ENCODE peak calls at places on chromosomes 12 and 14, in six cellular contexts. N, T, P, B, U and Q are unnamed samples.

GRCh38 chr14:84225243-84225642 is 1304.7 kb upstream of the FLRT2 start:
- DNase-seq in N (no peak), T (no peak), P (no peak), B (no peak), U (peak), Q (no peak)

GRCh38 chr14:60116181-60116580 is 24.5 kb downstream of the PCNX4 start:
- DNase-seq in N (no peak), T (no peak), P (no peak), B (no peak), U (no peak), Q (no peak)

GRCh38 chr14:35287481-35288013 is 4.6 kb upstream of the PSMA6 start:
- DNase-seq in N (no peak), T (no peak), P (no peak), B (no peak), U (peak), Q (peak)

GRCh38 chr12:52716061-52716460 is 12.7 kb upstream of the KRT77 start:
- DNase-seq in N (no peak), T (no peak), P (no peak), B (no peak), U (no peak), Q (no peak)

GRCh38 chr14:72352012-72352411 is 419.8 kb downstream of the RGS6 start:
- DNase-seq in N (no peak), T (no peak), P (no peak), B (no peak), U (no peak), Q (no peak)

GRCh38 chr14:50714452-50715073 is 46.5 kb upstream of the SAV1 start:
- DNase-seq in N (no peak), T (no peak), P (no peak), B (no peak), U (peak), Q (no peak)

GRCh38 chr12:129067482-129067881 is 214.2 kb downstream of the GLT1D1 start:
- DNase-seq in N (no peak), T (no peak), P (peak), B (no peak), U (no peak), Q (no peak)

GRCh38 chr14:69050235-69051184 is 71.4 kb upstream of the ACTN1 start:
- DNase-seq in N (no peak), T (no peak), P (no peak), B (no peak), U (no peak), Q (no peak)

GRCh38 chr14:92728781-92729364 is 19.6 kb downstream of the LGMN start:
- DNase-seq in N (peak), T (peak), P (no peak), B (no peak), U (peak), Q (peak)

GRCh38 chr12:109951751-109952150 is 44.4 kb downstream of the GIT2 start:
- DNase-seq in N (peak), T (no peak), P (peak), B (no peak), U (peak), Q (no peak)

GRCh38 chr14:31596691-31597090 is 35.5 kb downstream of the NUBPL start:
- DNase-seq in N (no peak), T (no peak), P (no peak), B (no peak), U (no peak), Q (no peak)

DNA sequence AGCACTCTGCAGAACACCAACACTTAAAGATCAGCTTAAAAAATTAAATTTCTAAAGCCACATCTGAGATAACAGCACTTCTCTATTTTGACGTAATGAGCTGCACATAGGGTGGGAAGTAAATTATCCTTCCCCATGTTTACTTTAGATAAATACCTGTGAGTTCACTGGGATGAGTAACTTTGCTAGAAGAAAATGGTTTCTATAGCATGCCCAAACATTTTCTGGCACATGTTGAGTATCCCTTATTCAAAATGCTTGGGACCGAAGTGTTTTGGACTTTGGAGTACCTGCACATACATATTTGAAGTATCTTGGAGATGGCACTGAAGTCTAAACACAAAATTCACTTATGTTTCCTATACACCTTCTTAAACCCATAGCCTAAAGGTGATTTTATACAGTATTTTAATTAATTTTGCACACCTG is 6.6 kb downstream of the SLC38A2 start:
- DNase-seq in N (no peak), T (no peak), P (no peak), B (no peak), U (no peak), Q (no peak)
- H3K4me3 ChIP-seq in N (no peak), T (peak), P (peak), B (no peak), U (no peak), Q (no peak)

GRCh38 chr14:23483216-23483854 is 13.8 kb downstream of the NGDN start:
- DNase-seq in N (no peak), T (no peak), P (peak), B (no peak), U (no peak), Q (no peak)
- TF ChIP-seq CTCF in N (peak), T (no peak), P (peak), B (peak), U (no peak), Q (peak)

DNA sequence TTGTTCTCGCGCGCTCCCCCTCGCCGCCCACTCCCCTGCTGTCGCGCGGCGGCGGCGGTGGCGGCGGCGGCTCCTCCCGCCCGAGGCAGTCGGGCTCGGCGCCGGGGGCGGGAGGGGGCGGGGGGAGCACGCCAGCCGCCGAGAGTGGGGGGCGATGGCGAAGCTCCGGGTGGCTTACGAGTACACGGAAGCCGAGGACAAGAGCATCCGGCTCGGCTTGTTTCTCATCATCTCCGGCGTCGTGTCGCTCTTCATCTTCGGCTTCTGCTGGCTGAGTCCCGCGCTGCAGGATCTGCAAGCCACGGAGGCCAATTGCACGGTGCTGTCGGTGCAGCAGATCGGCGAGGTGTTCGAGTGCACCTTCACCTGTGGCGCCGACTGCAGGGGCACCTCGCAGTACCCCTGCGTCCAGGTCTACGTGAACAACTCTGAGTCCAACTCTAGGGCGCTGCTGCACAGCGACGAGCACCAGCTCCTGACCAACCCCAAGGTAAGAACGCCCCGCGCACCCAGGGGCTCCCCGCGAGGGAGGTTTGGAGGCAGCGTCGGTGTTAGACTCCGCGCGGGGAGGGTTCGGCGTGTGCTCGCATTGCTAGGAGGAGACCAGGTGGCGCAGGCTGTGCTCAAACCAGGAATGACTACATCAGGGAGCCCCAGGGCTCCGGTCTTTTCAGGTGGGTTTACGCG is 634 bp downstream of the KCNMB4 start:
- DNase-seq in N (no peak), T (peak), P (peak), B (peak), U (peak), Q (no peak)
- H3K4me3 ChIP-seq in N (peak), T (peak), P (peak), B (peak), U (peak), Q (peak)

GRCh38 chr14:96264850-96265249 is 8.8 kb downstream of the BDKRB1 start:
- DNase-seq in N (no peak), T (no peak), P (peak), B (no peak), U (no peak), Q (no peak)
- TF ChIP-seq CTCF in N (peak), T (peak), P (peak), B (no peak), U (peak), Q (no peak)

GRCh38 chr14:21145437-21145836 is 10.4 kb downstream of the OR5AU1 start:
- DNase-seq in N (no peak), T (no peak), P (no peak), B (no peak), U (no peak), Q (no peak)
- H3K4me3 ChIP-seq in N (no peak), T (no peak), P (no peak), B (no peak), U (no peak), Q (no peak)

DNA sequence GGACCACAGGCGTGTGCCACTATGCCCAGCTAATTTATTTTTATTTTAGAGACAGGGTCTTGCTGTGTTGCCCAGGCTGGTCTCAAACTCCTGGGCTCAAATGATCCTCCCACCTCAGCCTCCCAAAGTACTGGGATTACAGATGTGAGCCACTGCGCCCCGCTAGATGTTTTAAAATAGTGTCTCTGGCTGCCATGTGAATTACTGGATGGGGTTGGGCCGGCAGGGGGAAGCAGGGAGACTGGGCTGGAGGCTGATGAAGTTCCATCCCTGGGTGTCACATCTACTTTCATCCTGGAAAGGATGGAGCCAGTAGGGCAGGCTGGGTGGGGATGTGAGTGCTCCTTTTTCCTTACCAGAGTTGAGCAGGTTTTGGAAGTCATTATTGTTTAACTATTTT is 46.1 kb downstream of the DNAH10 start:
- DNase-seq in N (no peak), T (no peak), P (peak), B (no peak), U (no peak), Q (no peak)
- TF ChIP-seq CTCF in N (no peak), T (no peak), P (peak), B (no peak), U (peak), Q (peak)

GRCh38 chr14:36649872-36650650 is 11.6 kb upstream of the PAX9 start:
- DNase-seq in N (no peak), T (no peak), P (no peak), B (no peak), U (no peak), Q (no peak)

GRCh38 chr14:36646664-36647416 is 14.8 kb upstream of the PAX9 start:
- DNase-seq in N (no peak), T (no peak), P (peak), B (no peak), U (no peak), Q (no peak)

GRCh38 chr14:36652542-36653201 is 9.0 kb upstream of the PAX9 start:
- DNase-seq in N (no peak), T (no peak), P (no peak), B (no peak), U (no peak), Q (no peak)

GRCh38 chr14:36647827-36648753 is 13.6 kb upstream of the PAX9 start:
- DNase-seq in N (peak), T (no peak), P (peak), B (no peak), U (no peak), Q (no peak)

DNA sequence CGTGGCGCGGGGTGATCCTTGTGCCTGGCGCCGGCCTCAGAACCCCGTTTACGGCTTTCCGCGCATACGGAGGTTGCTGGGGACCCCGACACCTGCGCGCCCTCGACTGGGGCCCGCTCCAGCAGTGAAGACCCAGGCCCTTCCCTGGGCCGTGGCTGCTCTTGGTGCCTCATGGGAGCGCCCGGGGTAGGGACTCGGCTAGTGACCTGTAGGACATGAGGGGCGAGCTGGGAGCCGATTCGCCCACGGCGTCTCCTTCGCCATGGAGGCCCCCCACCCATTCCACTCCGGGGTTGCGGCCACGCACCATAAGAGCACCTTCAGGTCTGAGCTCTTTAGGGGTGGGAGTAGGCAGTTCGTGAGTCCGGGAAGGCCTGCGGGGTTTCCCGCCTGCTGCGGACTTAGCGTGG is 14.2 kb upstream of the PAX9 start:
- DNase-seq in N (no peak), T (no peak), P (no peak), B (no peak), U (no peak), Q (no peak)
- H3K4me3 ChIP-seq in N (peak), T (peak), P (peak), B (no peak), U (peak), Q (no peak)

GRCh38 chr12:21945002-21945401 is 3.8 kb upstream of the ABCC9 start:
- DNase-seq in N (no peak), T (no peak), P (no peak), B (no peak), U (no peak), Q (no peak)
- TF ChIP-seq CTCF in N (no peak), T (no peak), P (no peak), B (no peak), U (no peak), Q (no peak)

GRCh38 chr12:123151679-123152454 is 977 bp upstream of the PITPNM2 start:
- DNase-seq in N (no peak), T (no peak), P (peak), B (no peak), U (no peak), Q (no peak)
- H3K4me3 ChIP-seq in N (peak), T (peak), P (peak), B (peak), U (peak), Q (peak)

GRCh38 chr12:5083955-5084849 is 40.5 kb downstream of the KCNA5 start:
- DNase-seq in N (peak), T (no peak), P (peak), B (no peak), U (peak), Q (peak)
- TF ChIP-seq CTCF in N (peak), T (peak), P (peak), B (peak), U (peak), Q (peak)